ENCODE peak calls at places on chromosome 6, in eight cellular contexts. U, J, C, V, I, G, R and E are unnamed samples.

GRCh38 chr6:34284563-34285545 is 36.0 kb upstream of the SMIM29 start:
- DNase-seq in C (peak; percentile 29), I (no peak), U (peak; percentile 38), J (no peak), V (peak; percentile 32), R (peak; percentile 77), G (no peak), E (no peak)

GRCh38 chr6:144481527-144481926 is 196.4 kb downstream of the UTRN start:
- DNase-seq in U (no peak), R (no peak), I (no peak), G (no peak), C (no peak), V (no peak), J (no peak), E (no peak)

GRCh38 chr6:147782302-147782701 is 273.8 kb downstream of the SAMD5 start:
- DNase-seq in U (no peak), C (no peak), J (peak; percentile 40), R (no peak), V (peak; percentile 15), I (no peak), G (no peak), E (no peak)

GRCh38 chr6:108295676-108296075 is 822 bp downstream of the AFG1L start:
- DNase-seq in U (no peak), G (no peak), C (no peak), V (no peak), I (no peak), J (no peak), R (no peak), E (no peak)

GRCh38 chr6:45371924-45372582 is 5.7 kb downstream of the SUPT3H start:
- DNase-seq in C (no peak), J (no peak), G (no peak), I (no peak), V (no peak), R (no peak), U (no peak), E (no peak)

GRCh38 chr6:71510057-71510713 is 221.6 kb downstream of the OGFRL1 start:
- DNase-seq in U (peak; percentile 30), G (no peak), I (no peak), V (peak; percentile 55), J (peak; percentile 63), R (peak; percentile 77), C (peak; percentile 43), E (peak; percentile 78)

GRCh38 chr6:32852018-32852843 is 1.3 kb downstream of the TAP1 start:
- DNase-seq in R (peak; percentile 80), G (no peak), V (no peak), C (peak; percentile 44), J (no peak), I (no peak), U (peak; percentile 55), E (no peak)

GRCh38 chr6:118372413-118372812 is 175.7 kb upstream of the PLN start:
- DNase-seq in U (no peak), G (peak; percentile 11), R (no peak), J (no peak), V (no peak), I (peak; percentile 27), C (no peak), E (no peak)

GRCh38 chr6:34005845-34006644 is 139.8 kb downstream of the GRM4 start:
- DNase-seq in I (no peak), R (no peak), C (no peak), G (no peak), J (no peak), V (no peak), U (no peak), E (no peak)

GRCh38 chr6:135449246-135449645 is 48.3 kb downstream of the AHI1 start:
- DNase-seq in U (no peak), I (no peak), C (no peak), V (no peak), G (no peak), R (no peak), J (no peak), E (no peak)

GRCh38 chr6:39301606-39302005 is 12.6 kb downstream of the KCNK17 start:
- DNase-seq in G (no peak), R (no peak), C (no peak), J (no peak), V (no peak), I (no peak), U (no peak), E (no peak)

GRCh38 chr6:699319-699718 is 6.4 kb upstream of the EXOC2 start:
- DNase-seq in U (no peak), C (no peak), R (no peak), J (no peak), V (no peak), I (no peak), G (no peak), E (no peak)

GRCh38 chr6:46903175-46903574 is 18.6 kb downstream of the ADGRF5 start:
- DNase-seq in R (no peak), U (no peak), C (no peak), G (no peak), V (no peak), J (no peak), I (peak; percentile 24), E (no peak)

GRCh38 chr6:167329014-167329413 is 4.1 kb downstream of the TTLL2 start:
- DNase-seq in G (no peak), V (no peak), U (no peak), I (no peak), J (no peak), C (no peak), R (no peak), E (no peak)

GRCh38 chr6:111753573-111753972 is 119.7 kb downstream of the FYN start:
- DNase-seq in R (no peak), U (no peak), I (no peak), V (no peak), G (no peak), J (no peak), C (no peak), E (no peak)
- H3K27ac ChIP-seq in R (no peak overlapping the region), U (no peak overlapping the region), I (no peak overlapping the region), V (no peak overlapping the region), G (no peak overlapping the region), J (no peak overlapping the region), C (peak overlapping the region; percentile 59), E (no peak overlapping the region)

DNA sequence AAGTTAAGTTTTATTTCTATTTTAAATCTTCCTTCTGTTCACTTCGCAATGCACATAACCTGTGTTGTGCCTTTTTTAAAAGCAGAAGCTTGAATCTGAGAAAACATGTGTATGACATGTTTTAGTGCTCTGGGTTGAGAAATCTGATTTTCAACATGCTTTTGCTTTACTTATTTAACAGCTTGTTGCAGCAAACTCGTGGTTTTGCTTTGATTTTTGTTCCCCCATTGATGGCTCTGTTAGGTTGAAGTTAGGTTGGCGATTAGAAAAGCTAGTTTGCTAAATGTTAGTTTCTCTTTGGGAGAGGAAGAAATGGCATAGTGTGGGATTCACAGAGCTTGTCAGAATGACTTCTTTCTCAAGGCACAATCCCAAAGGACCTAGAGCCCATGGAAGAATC is 170.8 kb downstream of the TMEM242 start:
- DNase-seq in I (no peak), C (no peak), J (no peak), U (no peak), V (no peak), R (no peak), G (no peak), E (no peak)
- H3K27ac ChIP-seq in I (no peak overlapping the region), C (no peak overlapping the region), J (no peak overlapping the region), U (no peak overlapping the region), V (no peak overlapping the region), R (no peak overlapping the region), G (peak overlapping the region; percentile 99), E (no peak overlapping the region)

GRCh38 chr6:11747021-11747420 is 31.6 kb downstream of the ADTRP start:
- DNase-seq in G (no peak), R (no peak), V (no peak), C (no peak), I (no peak), J (no peak), U (no peak), E (no peak)
- H3K27ac ChIP-seq in G (no peak overlapping the region), R (peak overlapping the region; percentile 50), V (no peak overlapping the region), C (no peak overlapping the region), I (no peak overlapping the region), J (no peak overlapping the region), U (no peak overlapping the region), E (no peak overlapping the region)

DNA sequence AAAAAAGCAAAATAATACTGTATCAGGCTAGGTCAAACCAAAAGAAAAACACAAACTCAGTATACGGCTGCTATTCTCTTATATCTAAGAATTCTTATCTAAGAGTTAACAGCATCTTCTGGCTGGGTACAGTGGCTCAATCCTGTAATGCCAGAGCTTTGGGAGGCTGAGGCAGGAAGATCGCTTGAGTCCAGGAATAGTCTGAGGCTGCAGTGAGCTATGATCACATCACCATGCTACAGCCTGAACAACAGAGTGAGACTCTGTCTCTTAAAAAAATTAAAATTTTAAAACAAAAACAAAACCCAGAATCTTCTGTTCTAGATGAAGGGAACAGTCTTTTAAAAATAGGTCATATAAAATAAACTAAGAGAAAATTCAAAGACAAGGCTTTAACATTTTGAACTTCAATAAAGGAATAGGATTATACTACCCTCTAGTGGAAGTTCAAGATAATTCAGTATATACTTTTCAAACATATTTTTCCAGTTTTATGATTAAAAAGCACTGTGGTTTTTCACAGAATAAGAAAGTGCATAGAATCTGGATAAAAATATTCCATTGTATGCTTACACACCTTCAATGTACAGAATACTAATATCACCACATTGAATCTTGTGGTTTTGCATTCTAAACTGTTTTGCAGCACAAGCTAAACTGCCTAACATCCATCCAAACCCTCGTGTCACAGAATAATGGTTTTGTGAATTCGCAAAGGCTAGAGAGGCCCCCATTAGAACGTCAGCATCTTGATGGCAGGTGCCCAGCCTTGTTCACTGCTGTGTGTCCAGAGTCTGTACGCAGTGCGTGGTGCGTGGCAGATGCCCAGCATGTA is 39.3 kb downstream of the DTNBP1 start:
- DNase-seq in I (peak; percentile 42), C (no peak), U (no peak), J (peak; percentile 26), R (no peak), G (no peak), V (no peak), E (peak; percentile 12)
- H3K27ac ChIP-seq in I (no peak overlapping the region), C (no peak overlapping the region), U (peak overlapping the region; percentile 5), J (no peak overlapping the region), R (no peak overlapping the region), G (no peak overlapping the region), V (no peak overlapping the region), E (no peak overlapping the region)

GRCh38 chr6:149056777-149057463 is 260.6 kb upstream of the TAB2 start:
- DNase-seq in U (no peak), C (no peak), J (no peak), G (no peak), V (no peak), R (no peak), I (peak; percentile 49), E (no peak)

GRCh38 chr6:149053848-149054558 is 263.5 kb upstream of the TAB2 start:
- DNase-seq in J (no peak), C (no peak), U (no peak), V (no peak), G (no peak), R (no peak), I (no peak), E (no peak)

GRCh38 chr6:149054559-149055194 is 262.8 kb upstream of the TAB2 start:
- DNase-seq in R (no peak), I (no peak), J (no peak), U (no peak), C (no peak), G (no peak), V (no peak), E (no peak)

GRCh38 chr6:149057464-149057840 is 260.1 kb upstream of the TAB2 start:
- DNase-seq in C (no peak), R (no peak), G (no peak), U (no peak), I (no peak), V (no peak), J (no peak), E (no peak)

GRCh38 chr6:149055195-149055899 is 262.2 kb upstream of the TAB2 start:
- DNase-seq in C (no peak), U (no peak), I (no peak), V (no peak), R (no peak), J (no peak), G (no peak), E (no peak)
- H3K27ac ChIP-seq in C (no peak overlapping the region), U (no peak overlapping the region), I (no peak overlapping the region), V (no peak overlapping the region), R (no peak overlapping the region), J (no peak overlapping the region), G (no peak overlapping the region), E (no peak overlapping the region)